ENCODE peak calls at places on chromosomes 16 and 17, in four cellular contexts. M is CD8-positive, alpha-beta T cell; X is epithelial cell of proximal tubule; H is fibroblast of lung. W is an unnamed sample.

GRCh38 chr16:56965939-56966515 is 4.3 kb downstream of the CETP start:
- DNase-seq in H (no peak), X (no peak), M (no peak), W (no peak)

GRCh38 chr17:48795444-48796162 is 21.4 kb downstream of the TTLL6 start:
- DNase-seq in X (peak), H (peak), M (no peak), W (peak)

GRCh38 chr17:82317394-82318168 is at the start of gene CD7:
- DNase-seq in M (peak), X (no peak), H (no peak), W (no peak)

GRCh38 chr16:27315333-27316037 is 1.7 kb downstream of the IL4R start:
- DNase-seq in X (no peak), M (peak), H (peak), W (peak)

GRCh38 chr16:35743101-35743692 is 2283.8 kb downstream of the TP53TG3F start:
- DNase-seq in H (no peak), M (no peak), X (no peak), W (no peak)

GRCh38 chr16:59865071-59865671 is 1131.1 kb upstream of the GOT2 start:
- DNase-seq in H (peak), X (no peak), M (no peak), W (no peak)

GRCh38 chr17:27413792-27414191 is 42.5 kb upstream of the KSR1 start:
- DNase-seq in M (no peak), X (no peak), H (no peak), W (no peak)

GRCh38 chr17:19513897-19514488 is 19.7 kb upstream of the SLC47A1 start:
- DNase-seq in M (peak), H (peak), X (no peak), W (peak)

GRCh38 chr16:10868562-10869469 is 8.2 kb upstream of the CIITA start:
- DNase-seq in H (no peak), X (no peak), M (no peak), W (no peak)

GRCh38 chr17:68197091-68197996 is 50.5 kb upstream of the AMZ2 start:
- DNase-seq in M (peak), H (no peak), X (no peak), W (no peak)

DNA sequence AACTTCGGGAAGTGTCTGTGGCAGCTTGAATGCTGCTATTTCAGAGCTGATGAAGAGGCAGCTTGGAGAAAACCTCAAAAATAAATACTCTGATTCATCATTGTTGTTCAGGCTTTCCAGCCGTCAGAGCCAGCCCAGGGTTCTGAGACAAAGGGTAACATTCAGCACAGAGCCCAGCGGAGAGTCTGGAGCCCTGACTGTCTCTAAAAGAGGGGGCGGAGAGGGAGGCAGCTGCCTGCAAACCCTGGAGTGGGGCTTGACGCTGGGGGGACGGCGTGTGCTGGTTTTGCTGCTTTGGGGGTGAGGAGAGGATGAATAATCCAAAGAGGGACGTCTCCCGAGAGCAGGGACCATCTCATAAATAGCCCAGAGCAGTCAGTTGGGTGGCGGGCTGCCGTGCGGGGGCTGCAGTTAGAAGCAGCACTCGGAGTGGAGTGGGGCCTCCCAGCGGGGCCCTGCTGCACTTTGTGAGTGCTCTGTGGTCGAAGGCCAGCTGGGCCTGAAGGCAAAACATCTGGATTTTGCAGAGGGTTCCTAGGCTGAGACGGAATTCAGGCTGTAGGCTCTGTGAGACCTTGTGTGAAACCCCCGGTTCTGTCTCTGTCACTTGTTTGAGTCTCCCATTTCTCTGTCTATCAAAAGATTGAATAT is 237.8 kb downstream of the PRKCA start:
- DNase-seq in H (peak), M (no peak), X (no peak), W (peak)
- H3K4me3 ChIP-seq in H (no peak), M (no peak), X (no peak), W (no peak)

DNA sequence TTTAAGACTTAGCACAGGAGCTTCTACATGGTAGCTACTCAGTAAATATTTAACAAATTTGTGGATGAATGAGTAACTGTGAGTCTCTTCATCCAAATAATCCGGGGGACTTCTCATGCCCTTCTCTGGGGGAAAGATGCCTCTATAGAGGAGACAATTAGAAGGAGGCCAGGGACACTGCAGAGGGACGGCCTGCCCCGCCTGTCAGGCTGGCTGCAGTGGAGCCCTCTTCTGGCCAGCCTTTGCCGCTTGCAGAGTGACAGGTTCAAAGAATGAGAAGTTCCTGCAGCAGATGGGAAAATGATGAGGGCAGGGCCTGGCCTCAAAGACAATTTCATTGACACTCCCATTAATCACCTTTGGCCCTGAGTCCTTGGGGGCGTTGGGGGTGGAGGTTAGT is 339.1 kb downstream of the MAF start:
- DNase-seq in M (peak), X (peak), H (no peak), W (no peak)
- TF ChIP-seq CTCF in M (peak), X (peak), H (no peak), W (no peak)

GRCh38 chr16:61820398-61820797 is 215.8 kb downstream of the CDH8 start:
- DNase-seq in M (no peak), H (peak), X (no peak), W (no peak)

GRCh38 chr16:61823326-61823725 is 212.9 kb downstream of the CDH8 start:
- DNase-seq in H (peak), M (no peak), X (no peak), W (no peak)

GRCh38 chr16:61818850-61819249 is 217.4 kb downstream of the CDH8 start:
- DNase-seq in M (no peak), H (no peak), X (no peak), W (no peak)

GRCh38 chr16:61814716-61815347 is 221.4 kb downstream of the CDH8 start:
- DNase-seq in H (no peak), M (no peak), X (no peak), W (no peak)

DNA sequence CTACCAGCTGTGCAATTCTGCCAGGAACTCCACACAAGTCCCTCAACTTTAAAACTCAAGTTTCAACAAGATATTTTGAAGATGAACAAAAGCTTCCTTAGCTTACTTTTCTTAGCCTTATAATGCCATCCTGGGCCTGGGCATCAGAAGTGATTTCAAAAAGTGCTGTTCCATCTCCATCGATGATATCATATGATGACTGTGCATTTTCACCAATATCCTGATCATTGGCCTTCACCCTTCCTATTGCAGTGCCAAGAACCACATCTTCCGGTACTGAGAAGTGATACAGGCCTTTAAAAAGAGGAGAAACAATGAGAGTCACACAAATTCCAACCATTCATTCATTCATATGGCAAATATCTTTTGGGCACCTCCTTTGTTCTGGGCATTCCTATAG is 215.4 kb downstream of the CDH8 start:
- DNase-seq in M (no peak), H (peak), X (no peak), W (no peak)
- H3K4me3 ChIP-seq in M (no peak), H (no peak), X (no peak), W (no peak)

DNA sequence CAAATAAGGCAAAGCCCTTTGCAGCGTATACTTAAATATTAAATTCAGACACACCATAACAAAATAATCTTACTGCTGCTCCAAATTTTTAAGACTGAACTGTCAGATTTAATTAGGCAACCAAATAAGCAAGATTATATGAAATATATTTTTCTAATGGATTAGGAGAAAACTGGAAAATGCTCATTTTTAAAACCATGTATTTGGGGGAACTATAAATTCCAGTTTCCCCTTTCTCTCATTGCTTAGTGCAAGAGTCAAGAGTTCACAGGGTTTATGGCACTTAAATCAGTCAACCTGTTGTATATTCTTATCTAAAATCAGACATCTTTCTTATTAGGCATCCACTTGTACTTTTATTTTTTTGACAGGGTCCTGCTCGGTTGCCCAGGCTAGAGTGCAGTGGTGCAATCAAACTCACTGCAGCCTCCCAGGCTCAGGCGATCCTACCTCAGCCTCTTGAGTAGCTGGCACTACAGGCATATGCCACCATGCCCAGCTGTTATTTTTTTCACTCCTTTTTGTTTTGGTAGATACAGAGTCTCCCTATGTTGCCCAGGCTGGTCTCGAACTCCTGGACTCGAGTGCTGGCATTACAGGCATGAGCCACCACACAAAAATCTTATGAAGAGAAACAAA is 2.1 kb upstream of the KANSL1 start:
- DNase-seq in H (no peak), X (no peak), M (no peak), W (no peak)
- TF ChIP-seq CTCF in H (no peak), X (no peak), M (no peak), W (no peak)

GRCh38 chr16:53209489-53209888 is 154.7 kb downstream of the CHD9 start:
- DNase-seq in H (no peak), M (no peak), X (no peak), W (no peak)
- H3K4me3 ChIP-seq in H (peak), M (no peak), X (peak), W (peak)

GRCh38 chr17:17303010-17303846 is at the start of gene NT5M:
- DNase-seq in M (peak), X (no peak), H (peak), W (peak)

GRCh38 chr17:17304521-17304985 is 1.4 kb downstream of the NT5M start:
- DNase-seq in H (no peak), X (no peak), M (peak), W (no peak)

GRCh38 chr17:17298108-17298507 is 5.1 kb upstream of the NT5M start:
- DNase-seq in H (no peak), M (no peak), X (no peak), W (peak)

GRCh38 chr17:17303847-17304490 is 796 bp downstream of the NT5M start:
- DNase-seq in H (no peak), M (no peak), X (no peak), W (no peak)

GRCh38 chr17:17300624-17301568 is 2.3 kb upstream of the NT5M start:
- DNase-seq in X (no peak), H (peak), M (peak), W (peak)
- TF ChIP-seq CTCF in X (no peak), H (no peak), M (no peak), W (no peak)

DNA sequence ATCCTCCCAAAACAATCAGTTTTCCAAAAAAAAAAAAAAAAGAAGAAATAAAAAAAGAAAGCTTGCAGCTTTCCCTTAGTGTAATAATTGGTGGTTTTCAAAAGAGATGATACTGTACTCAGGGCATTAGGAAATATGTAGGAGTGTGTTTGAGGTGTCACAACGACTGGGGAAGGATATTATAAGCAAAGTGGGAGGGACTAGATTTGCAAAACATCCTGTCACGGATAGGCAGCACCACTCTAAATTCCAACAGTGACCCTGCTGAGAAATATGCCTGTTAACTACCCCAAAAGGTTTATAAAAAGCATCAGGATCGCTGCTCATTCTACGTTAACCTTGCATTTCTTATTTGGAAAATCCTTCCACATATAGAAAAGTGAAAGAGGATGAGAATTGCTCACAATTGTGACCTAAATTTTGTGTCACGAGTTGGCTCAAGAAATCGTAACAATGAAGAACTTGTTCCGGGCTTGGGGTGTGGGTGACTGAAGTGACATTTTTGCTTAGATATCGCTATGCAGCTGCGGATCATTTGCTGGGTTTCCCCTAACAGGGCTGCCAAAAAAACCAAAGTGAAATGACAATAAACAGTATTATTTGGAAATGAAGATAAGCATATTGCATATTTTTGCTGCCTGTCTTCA is 51.6 kb downstream of the N4BP1 start:
- DNase-seq in M (no peak), H (no peak), X (no peak), W (peak)
- H3K4me3 ChIP-seq in M (no peak), H (no peak), X (no peak), W (no peak)